ENCODE peak calls at places on chromosome 14, in nine cellular contexts. J, M, X, H, V, A, Y, S and L are unnamed samples.

GRCh38 chr14:86333506-86333905 is 803.6 kb downstream of the FLRT2 start:
- DNase-seq in J (no peak), M (no peak), X (no peak), H (no peak), V (no peak), A (no peak), Y (no peak), S (no peak), L (no peak)

GRCh38 chr14:33742166-33742565 is 208.7 kb downstream of the EGLN3 start:
- DNase-seq in J (no peak), M (no peak), X (no peak), H (peak), V (no peak), A (no peak), Y (no peak), S (no peak), L (no peak)

GRCh38 chr14:104786091-104786586 is 9.4 kb downstream of the AKT1 start:
- DNase-seq in J (no peak), M (no peak), X (no peak), H (no peak), V (no peak), A (no peak), Y (no peak), S (no peak), L (no peak)

GRCh38 chr14:41960316-41960715 is 353.6 kb downstream of the LRFN5 start:
- DNase-seq in J (no peak), M (no peak), X (peak), H (no peak), V (no peak), A (no peak), Y (no peak), S (no peak), L (no peak)

GRCh38 chr14:41663478-41663845 is 56.8 kb downstream of the LRFN5 start:
- DNase-seq in J (no peak), M (no peak), X (peak), H (peak), V (no peak), A (no peak), Y (no peak), S (no peak), L (no peak)

GRCh38 chr14:56144176-56144575 is 26.0 kb downstream of the PELI2 start:
- DNase-seq in J (no peak), M (no peak), X (no peak), H (no peak), V (no peak), A (no peak), Y (no peak), S (no peak), L (no peak)

GRCh38 chr14:40629144-40629543 is 977.5 kb upstream of the LRFN5 start:
- DNase-seq in J (no peak), M (peak), X (no peak), H (no peak), V (no peak), A (no peak), Y (no peak), S (no peak), L (no peak)

GRCh38 chr14:23544511-23545447 is 6.8 kb downstream of the ZFHX2 start:
- DNase-seq in J (no peak), M (no peak), X (no peak), H (no peak), V (no peak), A (peak), Y (no peak), S (no peak), L (no peak)

GRCh38 chr14:35419429-35419841 is 14.9 kb upstream of the NFKBIA start:
- DNase-seq in J (no peak), M (no peak), X (peak), H (peak), V (no peak), A (no peak), Y (no peak), S (no peak), L (peak)

GRCh38 chr14:93045211-93045674 is 70.5 kb downstream of the ITPK1 start:
- DNase-seq in J (no peak), M (no peak), X (no peak), H (peak), V (no peak), A (peak), Y (no peak), S (no peak), L (no peak)

GRCh38 chr14:94051115-94051514 is 25.0 kb downstream of the OTUB2 start:
- DNase-seq in J (peak), M (peak), X (peak), H (peak), V (no peak), A (peak), Y (peak), S (peak), L (no peak)
- TF ChIP-seq CTCF in J (no peak), M (no peak), X (peak), H (peak), V (peak), A (peak), Y (peak), S (no peak), L (peak)

GRCh38 chr14:54566410-54567223 is at the start of gene SAMD4A:
- DNase-seq in J (no peak), M (peak), X (peak), H (peak), V (peak), A (peak), Y (peak), S (peak), L (peak)
- TF ChIP-seq CTCF in J (no peak), M (no peak), X (peak), H (peak), V (peak), A (peak), Y (peak), S (peak), L (peak)

GRCh38 chr14:28754209-28754985 is 12.2 kb upstream of the FOXG1 start:
- DNase-seq in J (no peak), M (no peak), X (peak), H (peak), V (peak), A (peak), Y (no peak), S (peak), L (peak)
- TF ChIP-seq CTCF in J (peak), M (no peak), X (peak), H (peak), V (peak), A (peak), Y (peak), S (no peak), L (peak)

GRCh38 chr14:65815127-65815526 is 402.6 kb downstream of the FUT8 start:
- DNase-seq in J (no peak), M (no peak), X (no peak), H (no peak), V (no peak), A (no peak), Y (no peak), S (no peak), L (no peak)
- TF ChIP-seq CTCF in J (no peak), M (no peak), X (no peak), H (no peak), V (no peak), A (no peak), Y (no peak), S (no peak), L (no peak)